ENCODE peak calls at places on chromosomes 7 and 10, in four cellular contexts. P, O, T and N are unnamed samples. For H3K4me1 and H3K36me3, the result is how much of the 10 kb centered on the place peaks cover.

GRCh38 chr7:116628971-116629586 is 42.9 kb upstream of the MET start:
- DNase-seq in P (peak), O (peak), T (peak), N (no peak)

GRCh38 chr7:115747174-115747573 is 283.4 kb downstream of the TFEC start:
- DNase-seq in P (no peak), O (no peak), T (no peak), N (no peak)

GRCh38 chr10:113415246-113415645 is 137.6 kb upstream of the HABP2 start:
- DNase-seq in P (no peak), O (no peak), T (no peak), N (no peak)

GRCh38 chr10:5538446-5538845 is 13.7 kb downstream of the CALML3 start:
- DNase-seq in P (no peak), O (peak), T (no peak), N (peak)

GRCh38 chr10:63553031-63553430 is 31.8 kb downstream of the REEP3 start:
- DNase-seq in P (no peak), O (no peak), T (no peak), N (no peak)

GRCh38 chr10:7817576-7817975 is 729 bp upstream of the TAF3 start:
- DNase-seq in P (no peak), O (no peak), T (no peak), N (no peak)

GRCh38 chr10:132572545-132572937 is 35.0 kb downstream of the INPP5A start:
- DNase-seq in P (no peak), O (no peak), T (peak), N (no peak)

GRCh38 chr10:100696477-100696901 is 48.9 kb upstream of the PAX2 start:
- DNase-seq in P (no peak), O (no peak), T (no peak), N (no peak)

GRCh38 chr10:121405549-121405948 is 192.7 kb downstream of the FGFR2 start:
- DNase-seq in P (no peak), O (no peak), T (no peak), N (no peak)

GRCh38 chr7:131383417-131383816 is 55.7 kb downstream of the MKLN1 start:
- DNase-seq in P (no peak), O (no peak), T (no peak), N (no peak)

GRCh38 chr7:2680792-2681490 is 7.1 kb upstream of the AMZ1 start:
- DNase-seq in P (peak), O (peak), T (peak), N (peak)

GRCh38 chr10:52523696-52524095 is 209.6 kb downstream of the DKK1 start:
- DNase-seq in P (no peak), O (no peak), T (no peak), N (no peak)

GRCh38 chr10:77069020-77069419 is 568.6 kb downstream of the KCNMA1 start:
- DNase-seq in P (no peak), O (no peak), T (no peak), N (no peak)

GRCh38 chr7:36475011-36475342 is 85.3 kb downstream of the ANLN start:
- DNase-seq in P (no peak), O (no peak), T (no peak), N (no peak)

GRCh38 chr10:5628798-5629788 is 37.3 kb downstream of the ASB13 start:
- DNase-seq in P (no peak), O (no peak), T (no peak), N (no peak)

GRCh38 chr10:11742009-11742778 is at the start of gene ECHDC3:
- DNase-seq in P (peak), O (peak), T (peak), N (peak)

GRCh38 chr10:25505466-25505865 is 330.7 kb downstream of the GPR158 start:
- DNase-seq in P (no peak), O (no peak), T (no peak), N (no peak)

GRCh38 chr7:79078273-79078672 is 375.2 kb downstream of the MAGI2 start:
- DNase-seq in P (no peak), O (no peak), T (no peak), N (no peak)

GRCh38 chr7:44431091-44431608 is 59.3 kb downstream of the NUDCD3 start:
- DNase-seq in P (peak), O (no peak), T (peak), N (no peak)

GRCh38 chr7:19262794-19263193 is 117.6 kb upstream of the FERD3L start:
- DNase-seq in P (no peak), O (no peak), T (no peak), N (no peak)

GRCh38 chr10:111551001-111551400 is 474.2 kb downstream of the ADRA2A start:
- DNase-seq in P (no peak), O (no peak), T (no peak), N (no peak)

GRCh38 chr7:81462672-81463071 is 307.2 kb downstream of the HGF start:
- DNase-seq in P (no peak), O (no peak), T (no peak), N (no peak)

GRCh38 chr10:60377955-60378354 is 11.7 kb downstream of the ANK3 start:
- DNase-seq in P (no peak), O (no peak), T (no peak), N (no peak)

GRCh38 chr7:69738396-69738889 is 140.2 kb downstream of the AUTS2 start:
- DNase-seq in P (peak), O (no peak), T (no peak), N (no peak)

GRCh38 chr10:124621637-124622036 is 122.5 kb downstream of the FAM53B start:
- DNase-seq in P (no peak), O (no peak), T (no peak), N (no peak)

GRCh38 chr7:50664461-50664922 is 99.3 kb upstream of the DDC start:
- DNase-seq in P (no peak), O (no peak), T (no peak), N (no peak)

GRCh38 chr10:61842755-61843497 is 58.6 kb upstream of the ARID5B start:
- DNase-seq in P (no peak), O (no peak), T (peak), N (no peak)

GRCh38 chr10:77297370-77297692 is 340.3 kb downstream of the KCNMA1 start:
- DNase-seq in P (no peak), O (no peak), T (no peak), N (no peak)

GRCh38 chr7:37448057-37448636 is 517 bp downstream of the ELMO1 start:
- DNase-seq in P (no peak), O (no peak), T (no peak), N (no peak)

GRCh38 chr7:69526570-69526969 is 71.7 kb upstream of the AUTS2 start:
- DNase-seq in P (no peak), O (no peak), T (no peak), N (no peak)

GRCh38 chr7:109387530-109387929 is 817.9 kb downstream of the DNAJB9 start:
- DNase-seq in P (peak), O (no peak), T (no peak), N (no peak)

GRCh38 chr10:96218826-96219225 is 52.5 kb downstream of the BLNK start:
- DNase-seq in P (no peak), O (no peak), T (no peak), N (no peak)

GRCh38 chr7:151462306-151462779 is 22.4 kb upstream of the CRYGN start:
- DNase-seq in P (no peak), O (no peak), T (no peak), N (no peak)
- TF ChIP-seq POLR2A in P (no peak), O (no peak), T (no peak), N (no peak)

GRCh38 chr10:74050653-74051052 is 52.7 kb downstream of the VCL start:
- DNase-seq in P (no peak), O (no peak), T (no peak), N (no peak)
- H3K4me1 ChIP-seq in P (under half), O (under half), T (under half), N (under half)

GRCh38 chr7:73448609-73449008 is 15.0 kb downstream of the FZD9 start:
- DNase-seq in P (no peak), O (no peak), T (no peak), N (no peak)

GRCh38 chr7:73449422-73449821 is 15.8 kb downstream of the FZD9 start:
- DNase-seq in P (no peak), O (no peak), T (no peak), N (no peak)

GRCh38 chr7:73447121-73447520 is 13.5 kb downstream of the FZD9 start:
- DNase-seq in P (no peak), O (no peak), T (no peak), N (no peak)

GRCh38 chr7:73443543-73444255 is 10.1 kb downstream of the FZD9 start:
- DNase-seq in P (no peak), O (peak), T (no peak), N (no peak)

DNA sequence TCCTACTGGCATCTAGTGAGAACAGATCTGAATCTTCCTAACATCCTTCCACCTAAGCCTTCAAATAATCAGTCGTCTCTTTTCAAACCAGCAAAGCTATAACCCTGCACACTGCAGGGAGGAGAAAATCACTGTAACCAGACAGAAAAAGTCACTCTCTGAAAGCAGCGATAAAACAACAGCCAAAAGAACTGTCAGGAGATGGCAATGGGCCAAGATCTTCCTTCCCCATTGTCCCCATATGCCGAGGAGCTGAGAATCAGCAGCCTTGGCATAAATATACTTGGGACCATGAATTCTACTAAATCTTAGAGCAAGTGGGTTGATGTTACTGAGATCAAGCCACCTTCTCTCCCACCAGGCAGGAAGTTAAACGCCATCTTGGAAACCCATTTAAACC is 13.1 kb downstream of the FZD9 start:
- DNase-seq in P (no peak), O (no peak), T (no peak), N (no peak)
- H3K36me3 ChIP-seq in P (half or more), O (half or more), T (under half), N (under half)

DNA sequence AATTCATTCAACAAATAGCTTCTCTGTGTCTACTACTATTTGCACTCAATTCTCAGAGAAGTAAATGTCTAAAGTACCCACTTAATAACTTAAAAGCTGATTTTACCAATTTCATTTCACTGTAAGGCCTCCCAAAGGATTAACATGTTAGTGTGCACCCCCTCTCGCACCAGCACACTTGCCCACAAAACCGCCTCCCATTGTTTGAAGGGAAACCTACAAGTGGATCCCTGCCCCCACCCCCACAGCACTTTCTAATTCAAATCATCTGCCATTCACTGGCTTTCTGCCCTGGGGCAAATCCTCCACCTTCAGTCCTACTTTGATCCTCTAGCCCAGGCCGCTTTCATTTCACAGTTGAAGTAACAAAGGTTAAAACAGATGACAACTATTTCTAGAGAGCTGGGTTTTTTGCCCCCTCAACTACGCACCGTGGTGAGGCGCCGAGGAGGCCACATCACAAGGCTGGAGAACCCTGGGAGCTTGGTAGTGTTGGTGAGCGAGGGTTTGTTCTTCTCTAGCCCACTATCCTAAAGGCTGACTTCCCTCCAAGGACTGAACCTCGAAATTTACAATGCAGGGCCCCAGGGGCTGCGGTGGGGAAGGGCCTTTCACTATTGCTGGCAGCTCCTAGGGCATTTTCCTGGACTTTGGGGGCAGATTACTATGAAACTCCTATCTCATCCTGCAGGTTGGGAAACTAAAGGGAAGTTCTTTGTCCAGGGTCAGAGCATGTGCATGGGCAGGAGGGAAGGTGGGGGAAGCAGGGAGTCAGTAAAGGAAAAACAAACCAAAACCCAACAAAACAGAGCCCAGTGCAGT is 517.4 kb upstream of the ZMIZ1 start:
- DNase-seq in P (no peak), O (no peak), T (no peak), N (no peak)
- TF ChIP-seq POLR2A in P (no peak), O (no peak), T (no peak), N (no peak)

GRCh38 chr10:130371156-130371555 is 235.0 kb downstream of the GLRX3 start:
- DNase-seq in P (no peak), O (no peak), T (no peak), N (no peak)

GRCh38 chr10:130372866-130373265 is 236.7 kb downstream of the GLRX3 start:
- DNase-seq in P (no peak), O (peak), T (no peak), N (no peak)

GRCh38 chr10:130372222-130372621 is 236.0 kb downstream of the GLRX3 start:
- DNase-seq in P (no peak), O (peak), T (no peak), N (no peak)

GRCh38 chr10:130369645-130370381 is 233.6 kb downstream of the GLRX3 start:
- DNase-seq in P (no peak), O (no peak), T (no peak), N (no peak)

DNA sequence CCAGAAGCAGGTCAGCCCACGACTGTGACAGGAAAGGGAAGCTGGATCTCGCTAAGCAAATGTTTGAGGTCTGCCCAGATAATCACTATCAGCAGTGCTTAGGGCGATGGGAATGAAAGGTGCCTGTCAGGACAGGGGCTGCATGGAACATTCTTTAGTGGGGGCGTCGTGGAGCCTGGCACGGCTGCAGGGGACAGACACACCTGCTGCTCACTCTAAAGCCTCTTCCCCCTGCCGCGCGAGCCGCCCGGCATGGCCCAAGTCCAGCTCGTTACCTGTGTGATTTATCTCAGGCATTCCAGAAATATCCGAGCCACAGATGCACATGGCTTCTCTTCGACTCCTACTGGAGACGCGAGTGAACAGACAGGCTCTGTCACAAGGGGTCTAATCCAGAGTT is 235.5 kb downstream of the GLRX3 start:
- DNase-seq in P (no peak), O (peak), T (no peak), N (no peak)
- H3K4me1 ChIP-seq in P (under half), O (under half), T (under half), N (under half)

GRCh38 chr7:778271-778967 is 51.3 kb upstream of the PRKAR1B start:
- DNase-seq in P (no peak), O (no peak), T (no peak), N (no peak)

GRCh38 chr7:778968-779451 is 51.9 kb upstream of the PRKAR1B start:
- DNase-seq in P (no peak), O (no peak), T (no peak), N (no peak)

GRCh38 chr7:780056-780455 is 52.2 kb upstream of the SUN1 start:
- DNase-seq in P (no peak), O (no peak), T (no peak), N (no peak)

GRCh38 chr7:780516-780915 is 51.8 kb upstream of the SUN1 start:
- DNase-seq in P (no peak), O (no peak), T (no peak), N (no peak)

DNA sequence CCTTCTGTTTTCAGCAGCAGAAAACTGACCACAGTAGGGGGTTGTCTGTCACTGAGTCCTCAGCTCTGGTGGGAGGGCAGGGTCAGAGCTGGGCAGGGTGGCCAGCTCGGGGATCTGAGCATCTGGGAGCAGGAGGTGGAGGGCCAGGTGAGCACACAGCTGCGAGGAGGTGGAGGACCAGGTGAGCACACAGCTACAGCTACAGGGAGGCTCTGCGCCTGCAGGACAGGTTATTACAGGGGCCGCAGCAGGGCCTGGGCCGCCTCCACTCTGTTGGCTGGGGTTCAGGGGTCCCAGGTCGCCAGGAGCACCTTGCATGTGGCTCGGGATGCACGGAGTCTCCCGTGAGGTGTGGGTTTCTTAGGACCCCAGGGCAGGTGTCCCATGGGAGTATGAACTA is 52.4 kb upstream of the PRKAR1B start:
- DNase-seq in P (no peak), O (no peak), T (no peak), N (no peak)
- H3K36me3 ChIP-seq in P (under half), O (half or more), T (under half), N (under half)